ENCODE peak calls at places on chromosomes 16 and 17, in five cellular contexts. X is right atrium auricular region, Q is AG04449, S is GM12865, Y is WTC11. E is an unnamed sample.

GRCh38 chr16:89217388-89218191 is at the start of gene ZNF778:
- DNase-seq in X (peak), Q (peak), S (peak), Y (peak), E (peak)

GRCh38 chr17:39001703-39002637 is 34.8 kb upstream of the FBXO47 start:
- DNase-seq in X (peak), Q (no peak), S (no peak), Y (peak), E (no peak)

GRCh38 chr16:28298511-28298878 is 6.2 kb downstream of the SBK1 start:
- DNase-seq in X (no peak), Q (no peak), S (no peak), Y (peak), E (no peak)

GRCh38 chr17:80704381-80704819 is 159.8 kb downstream of the RPTOR start:
- DNase-seq in X (no peak), Q (no peak), S (no peak), Y (no peak), E (no peak)

GRCh38 chr16:88131256-88131655 is 180.0 kb downstream of the BANP start:
- DNase-seq in X (no peak), Q (no peak), S (no peak), Y (no peak), E (no peak)

GRCh38 chr16:79011282-79011681 is 589.3 kb downstream of the MAF start:
- DNase-seq in X (no peak), Q (no peak), S (no peak), Y (no peak), E (no peak)

GRCh38 chr16:24957887-24958286 is 57.3 kb downstream of the ARHGAP17 start:
- DNase-seq in X (no peak), Q (no peak), S (no peak), Y (no peak), E (no peak)

GRCh38 chr16:17299790-17300189 is 171.0 kb downstream of the XYLT1 start:
- DNase-seq in X (no peak), Q (no peak), S (no peak), Y (no peak), E (no peak)

GRCh38 chr16:88570691-88571092 is 489 bp downstream of the ZC3H18 start:
- DNase-seq in X (no peak), Q (no peak), S (peak), Y (no peak), E (peak)

GRCh38 chr16:4944333-4945281 is 7.7 kb upstream of the PPL start:
- DNase-seq in X (peak), Q (peak), S (no peak), Y (peak), E (peak)

GRCh38 chr17:80827646-80828643 is 163.7 kb upstream of the CHMP6 start:
- DNase-seq in X (no peak), Q (no peak), S (no peak), Y (peak), E (no peak)

GRCh38 chr17:336110-337021 is 16.2 kb downstream of the RPH3AL start:
- DNase-seq in X (peak), Q (no peak), S (no peak), Y (no peak), E (peak)

GRCh38 chr16:22699356-22699755 is 114.6 kb upstream of the HS3ST2 start:
- DNase-seq in X (no peak), Q (no peak), S (no peak), Y (no peak), E (no peak)

GRCh38 chr17:16106161-16106891 is 106.7 kb downstream of the TTC19 start:
- DNase-seq in X (no peak), Q (no peak), S (no peak), Y (no peak), E (no peak)

GRCh38 chr16:21284414-21284813 is 6.3 kb upstream of the CRYM start:
- DNase-seq in X (no peak), Q (no peak), S (no peak), Y (no peak), E (no peak)

GRCh38 chr16:21279501-21279900 is 1.4 kb upstream of the CRYM start:
- DNase-seq in X (no peak), Q (no peak), S (no peak), Y (no peak), E (no peak)

GRCh38 chr16:21277927-21278706 is at the start of gene CRYM:
- DNase-seq in X (no peak), Q (no peak), S (peak), Y (peak), E (peak)

GRCh38 chr16:21281698-21282389 is 3.8 kb upstream of the CRYM start:
- DNase-seq in X (no peak), Q (no peak), S (no peak), Y (no peak), E (no peak)

DNA sequence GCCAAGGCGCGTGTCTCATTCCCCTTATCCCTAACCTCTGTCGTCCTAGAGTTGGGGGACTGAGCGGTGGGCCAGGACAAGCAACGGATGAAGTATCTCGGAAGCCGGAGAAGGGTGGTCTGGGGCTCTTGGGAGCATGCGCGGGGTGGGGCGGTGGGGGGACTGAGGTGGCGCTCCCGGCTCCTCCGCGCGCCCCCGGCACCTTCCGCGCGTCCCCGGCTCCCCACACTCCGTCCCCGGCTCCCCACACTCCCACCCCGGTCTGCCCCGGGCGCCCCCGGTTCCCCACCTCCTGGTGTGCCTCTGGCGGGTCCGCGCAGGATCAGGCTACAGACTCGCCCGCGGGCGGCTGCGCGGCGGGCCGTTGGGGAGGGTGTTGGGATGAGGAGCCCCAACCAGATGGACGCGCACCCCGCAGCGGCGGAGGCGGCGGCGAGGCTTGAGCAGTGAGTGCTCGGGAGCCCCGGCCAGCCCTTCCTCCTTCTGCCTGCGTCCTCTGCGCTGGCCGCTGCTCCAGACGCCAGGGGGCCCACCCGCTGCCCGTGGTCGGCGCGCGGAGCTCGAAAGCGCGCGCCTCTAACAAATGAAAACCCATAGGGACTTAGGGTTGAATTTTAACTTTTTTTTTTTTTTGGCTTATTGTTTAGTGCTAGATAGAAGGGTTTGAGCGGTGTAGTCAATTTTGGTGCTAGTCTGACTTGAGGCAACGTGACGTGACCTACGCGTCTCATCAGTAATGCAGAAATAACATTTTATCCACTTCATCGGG is 5.6 kb upstream of the CRYM start:
- DNase-seq in X (no peak), Q (no peak), S (no peak), Y (peak), E (peak)
- TF ChIP-seq CTCF in X (peak), Q (peak), S (no peak), Y (no peak), E (no peak)

DNA sequence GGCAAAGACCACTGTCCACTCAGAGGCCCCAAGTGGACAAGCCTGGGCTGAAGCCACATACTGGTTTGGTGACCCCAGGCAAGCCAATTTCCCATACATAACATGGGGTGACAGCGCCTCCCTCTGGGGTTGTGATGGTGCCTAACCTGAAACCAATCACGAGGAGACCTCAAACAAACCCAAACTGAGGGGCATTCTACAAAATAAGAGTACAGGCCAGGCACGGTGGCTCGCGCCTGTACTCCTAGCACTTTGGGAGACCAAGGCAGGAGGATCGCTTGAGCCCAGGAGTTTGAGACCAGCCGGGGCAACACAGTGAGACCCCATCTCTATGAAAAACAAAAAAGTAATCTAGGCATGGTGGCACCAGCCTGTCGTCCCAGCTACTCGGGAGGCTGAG is 3.6 kb downstream of the P2RX5 start:
- DNase-seq in X (no peak), Q (no peak), S (no peak), Y (peak), E (no peak)
- TF ChIP-seq CTCF in X (no peak), Q (no peak), S (peak), Y (no peak), E (no peak)

DNA sequence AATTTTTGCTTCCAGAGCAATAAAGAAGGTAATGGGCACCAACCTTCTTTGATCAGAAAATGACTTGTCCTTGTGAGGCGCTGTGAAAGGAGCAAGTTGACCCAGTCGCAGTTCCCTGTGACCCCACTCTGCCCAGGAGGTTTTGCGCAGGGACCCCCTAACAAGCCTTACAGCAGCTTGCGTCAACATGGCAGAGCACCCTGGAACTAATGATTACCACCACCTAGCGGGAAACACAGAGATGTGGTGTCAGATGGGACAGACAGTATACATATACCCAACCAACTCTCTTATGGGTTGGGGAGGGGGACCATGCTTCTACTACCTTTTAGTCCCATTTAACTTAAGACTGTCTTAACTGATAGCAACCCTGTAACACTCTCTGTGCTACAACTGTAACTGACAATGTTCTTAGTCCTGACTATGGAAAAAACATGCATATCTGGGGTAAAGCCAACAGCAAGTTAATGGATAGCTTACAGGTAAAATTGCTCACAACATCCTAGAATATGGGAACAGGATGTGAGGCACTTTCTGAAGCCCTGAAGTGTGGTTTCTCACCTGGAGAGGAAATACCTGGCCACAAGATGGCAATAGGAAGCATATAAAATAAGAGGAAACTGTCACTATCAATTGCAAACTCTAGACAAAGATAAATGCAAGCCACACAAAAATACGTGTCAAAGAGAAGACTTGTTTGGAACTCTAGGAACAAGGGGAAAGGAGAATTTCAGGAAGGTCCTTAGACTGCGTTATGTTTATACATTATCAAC is 3.0 kb downstream of the KARS1 start:
- DNase-seq in X (no peak), Q (no peak), S (no peak), Y (no peak), E (no peak)
- TF ChIP-seq CTCF in X (no peak), Q (no peak), S (no peak), Y (no peak), E (no peak)

GRCh38 chr16:66605177-66605999 is 884 bp downstream of the CMTM3 start:
- DNase-seq in X (no peak), Q (no peak), S (peak), Y (peak), E (peak)
- TF ChIP-seq CTCF in X (no peak), Q (no peak), S (no peak), Y (no peak), E (no peak)

DNA sequence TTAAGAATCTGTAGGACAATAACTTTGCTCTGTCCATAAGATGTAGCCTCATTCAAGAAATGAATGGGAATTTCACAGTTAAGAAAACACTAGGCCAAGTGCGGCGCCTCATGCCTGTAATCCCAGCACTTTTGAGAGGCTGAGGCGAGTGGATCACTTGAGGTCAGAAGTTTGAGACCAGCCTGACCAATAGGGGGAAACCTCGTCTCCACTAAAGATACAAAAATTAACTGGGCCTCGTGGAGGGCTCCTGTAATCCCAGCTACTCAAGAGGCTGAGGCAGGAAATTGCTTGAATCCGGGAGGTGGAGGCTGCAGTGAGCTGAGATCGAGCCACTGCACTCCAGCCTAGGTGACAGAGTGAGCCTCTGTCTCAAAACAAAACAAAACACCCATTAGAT is 19.9 kb upstream of the RSL1D1 start:
- DNase-seq in X (no peak), Q (no peak), S (no peak), Y (peak), E (no peak)
- TF ChIP-seq CTCF in X (no peak), Q (no peak), S (no peak), Y (no peak), E (no peak)

GRCh38 chr16:10635367-10636021 is 55.1 kb upstream of the EMP2 start:
- DNase-seq in X (no peak), Q (no peak), S (peak), Y (no peak), E (no peak)

GRCh38 chr16:10641555-10641952 is 53.2 kb downstream of the TEKT5 start:
- DNase-seq in X (no peak), Q (no peak), S (no peak), Y (no peak), E (no peak)

GRCh38 chr16:10640934-10641333 is 53.8 kb downstream of the TEKT5 start:
- DNase-seq in X (no peak), Q (no peak), S (no peak), Y (no peak), E (no peak)

GRCh38 chr16:10641953-10642949 is 52.5 kb downstream of the TEKT5 start:
- DNase-seq in X (no peak), Q (no peak), S (no peak), Y (peak), E (no peak)

DNA sequence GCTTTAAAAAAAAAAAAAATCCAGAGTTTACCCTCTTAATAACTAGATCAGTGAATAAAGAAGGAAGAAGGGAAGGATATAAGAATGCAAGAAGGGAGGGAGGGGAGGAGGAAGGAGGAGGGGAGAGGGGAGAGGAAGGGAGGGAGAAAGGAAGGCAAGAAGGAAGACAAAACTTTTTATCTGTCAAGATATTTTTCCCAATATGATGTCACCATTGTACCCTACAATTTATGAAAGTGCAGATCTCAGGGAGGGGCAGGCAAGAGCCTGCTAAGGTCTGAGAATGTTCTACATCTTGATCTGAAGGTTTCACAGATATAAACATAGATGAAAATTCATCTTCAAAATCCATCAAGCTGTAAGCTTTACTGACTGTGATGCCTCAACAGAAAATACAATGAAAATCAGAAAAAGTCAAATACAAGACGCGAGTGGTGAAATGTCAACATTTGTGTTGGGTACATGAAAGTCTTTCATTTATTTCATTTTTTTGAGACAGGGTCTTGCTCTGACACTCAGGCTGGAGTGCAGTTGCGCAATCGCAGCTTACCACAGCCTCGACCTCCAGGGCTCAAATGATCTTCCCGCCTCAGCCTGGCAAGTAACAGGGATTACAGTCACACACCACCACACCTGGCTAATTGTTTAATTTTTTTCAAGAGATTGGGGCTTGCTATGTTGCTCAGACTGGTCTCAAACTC is 57.1 kb upstream of the EMP2 start:
- DNase-seq in X (no peak), Q (no peak), S (no peak), Y (no peak), E (no peak)
- TF ChIP-seq CTCF in X (no peak), Q (no peak), S (no peak), Y (no peak), E (no peak)

DNA sequence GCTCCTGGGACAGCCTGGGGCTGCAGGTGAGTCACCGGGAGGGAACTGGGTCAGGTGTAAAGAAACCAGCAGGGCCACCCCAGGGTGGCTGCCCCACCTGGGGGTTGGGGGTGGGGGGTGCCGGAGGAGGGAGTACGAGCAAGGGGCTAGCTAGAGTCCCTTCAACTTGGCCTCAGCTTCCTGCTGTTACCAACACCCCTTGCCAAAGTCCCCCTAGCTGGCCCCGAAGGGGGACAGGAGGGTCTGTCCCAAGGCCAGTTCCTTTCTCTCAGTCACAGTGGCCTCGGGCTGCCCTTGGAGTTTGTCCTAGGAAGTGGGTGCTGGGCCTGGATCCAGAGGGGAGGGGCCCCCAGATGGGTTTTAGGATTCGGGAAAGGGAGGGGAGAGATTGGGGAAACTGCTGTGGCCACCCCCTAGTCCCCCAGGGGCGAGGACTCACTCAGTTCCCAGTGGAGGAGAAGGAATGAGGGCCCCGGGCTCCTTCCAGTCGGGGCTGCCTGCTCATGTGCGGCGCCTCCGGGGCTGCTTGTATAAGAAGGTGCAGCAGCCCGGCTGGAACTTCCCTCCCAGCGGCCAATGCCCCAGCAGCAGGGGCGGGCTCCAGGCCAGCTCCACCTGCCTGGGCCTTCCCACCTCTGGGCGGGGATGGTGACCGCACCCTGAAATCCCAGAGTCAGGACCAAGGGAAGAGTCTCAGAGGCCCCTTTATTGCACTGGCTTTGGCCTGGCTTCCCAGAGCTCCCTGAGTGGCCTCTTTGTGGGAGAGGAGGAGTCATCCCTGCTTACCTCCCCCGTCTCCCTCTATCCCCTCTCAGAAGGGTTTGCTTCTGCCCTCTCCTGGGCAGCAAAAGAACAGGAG is 7.3 kb downstream of the ARHGAP27 start:
- DNase-seq in X (no peak), Q (no peak), S (no peak), Y (peak), E (no peak)
- TF ChIP-seq CTCF in X (no peak), Q (peak), S (no peak), Y (peak), E (no peak)

DNA sequence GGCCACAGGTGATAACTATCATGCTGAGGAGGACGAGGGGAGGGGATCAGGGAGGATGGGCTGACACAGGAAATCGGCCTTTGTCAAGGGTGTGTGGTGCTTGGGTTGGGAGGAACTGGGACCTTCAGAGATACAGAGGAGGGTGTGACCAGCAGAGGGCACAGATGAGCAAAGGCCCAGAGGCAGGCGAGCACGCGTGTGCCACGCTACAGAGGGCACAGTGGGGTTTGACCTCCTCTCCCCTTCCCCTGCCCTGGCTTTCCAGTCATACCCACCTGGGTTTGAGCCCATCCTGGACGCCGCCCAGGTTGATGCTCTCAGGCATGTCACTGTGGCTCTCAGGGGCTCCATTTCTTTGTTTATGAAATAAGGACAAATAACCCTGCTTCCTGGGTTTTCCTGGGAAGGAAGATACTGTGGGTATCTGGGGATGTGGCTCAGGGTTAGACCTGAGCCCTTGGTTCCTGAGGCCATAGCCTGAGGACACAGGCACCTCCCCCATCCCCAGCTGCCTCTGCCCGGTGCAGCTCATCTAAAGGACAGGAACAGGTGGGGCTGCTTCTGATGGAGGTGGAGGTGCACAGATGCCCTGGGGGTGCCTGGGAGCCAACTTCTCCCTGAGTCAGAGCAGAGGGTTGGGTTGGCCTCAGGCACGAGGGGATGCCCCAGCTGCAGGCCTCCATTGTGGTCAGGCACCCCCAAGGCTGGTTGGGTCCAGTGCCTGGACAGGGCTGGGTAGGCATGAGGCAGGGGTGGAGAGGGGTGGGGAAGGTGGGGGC is 51.8 kb downstream of the BEAN1 start:
- DNase-seq in X (peak), Q (no peak), S (peak), Y (peak), E (peak)
- TF ChIP-seq CTCF in X (peak), Q (peak), S (peak), Y (peak), E (peak)